ENCODE peak calls at places on chromosomes 5 and 9, in five cellular contexts. One of them, this sample, is unnamed.

GRCh38 chr9:72871685-72872084 is 81.2 kb downstream of the ALDH1A1 start:
- DNase-seq in fibroblast of lung: peak
- DNase-seq in brain microvascular endothelial cell: no peak
- DNase-seq in fibroblast of mammary gland: peak
- DNase-seq in fibroblast of pulmonary artery: peak
- DNase-seq in this sample: no peak

GRCh38 chr5:176656467-176656990 is 9.2 kb downstream of the TSPAN17 start:
- DNase-seq in fibroblast of lung: no peak
- DNase-seq in brain microvascular endothelial cell: no peak
- DNase-seq in fibroblast of mammary gland: no peak
- DNase-seq in fibroblast of pulmonary artery: no peak
- DNase-seq in this sample: no peak

GRCh38 chr9:99793528-99793927 is 28.2 kb upstream of the NR4A3 start:
- DNase-seq in fibroblast of lung: no peak
- DNase-seq in brain microvascular endothelial cell: no peak
- DNase-seq in fibroblast of mammary gland: no peak
- DNase-seq in fibroblast of pulmonary artery: no peak
- DNase-seq in this sample: no peak

GRCh38 chr5:32261198-32261597 is 51.5 kb downstream of the MTMR12 start:
- DNase-seq in fibroblast of lung: no peak
- DNase-seq in brain microvascular endothelial cell: no peak
- DNase-seq in fibroblast of mammary gland: no peak
- DNase-seq in fibroblast of pulmonary artery: peak
- DNase-seq in this sample: no peak

GRCh38 chr9:8188720-8189407 is 389.3 kb upstream of the DMAC1 start:
- DNase-seq in fibroblast of lung: peak
- DNase-seq in brain microvascular endothelial cell: no peak
- DNase-seq in fibroblast of mammary gland: peak
- DNase-seq in fibroblast of pulmonary artery: no peak
- DNase-seq in this sample: no peak

GRCh38 chr9:133953976-133954709 is 38.0 kb downstream of the VAV2 start:
- DNase-seq in fibroblast of lung: no peak
- DNase-seq in brain microvascular endothelial cell: no peak
- DNase-seq in fibroblast of mammary gland: no peak
- DNase-seq in fibroblast of pulmonary artery: no peak
- DNase-seq in this sample: no peak

GRCh38 chr5:122500245-122501086 is 188.4 kb downstream of the SNCAIP start:
- DNase-seq in fibroblast of lung: peak
- DNase-seq in brain microvascular endothelial cell: peak
- DNase-seq in fibroblast of mammary gland: peak
- DNase-seq in fibroblast of pulmonary artery: peak
- DNase-seq in this sample: no peak

GRCh38 chr9:136619742-136620440 is 42.8 kb upstream of the EGFL7 start:
- DNase-seq in fibroblast of lung: peak
- DNase-seq in brain microvascular endothelial cell: peak
- DNase-seq in fibroblast of mammary gland: no peak
- DNase-seq in fibroblast of pulmonary artery: no peak
- DNase-seq in this sample: no peak

GRCh38 chr5:73938280-73938937 is 312.4 kb downstream of the ARHGEF28 start:
- DNase-seq in fibroblast of lung: peak
- DNase-seq in brain microvascular endothelial cell: peak
- DNase-seq in fibroblast of mammary gland: peak
- DNase-seq in fibroblast of pulmonary artery: peak
- DNase-seq in this sample: peak

GRCh38 chr5:59656351-59657254 is 236.9 kb downstream of the PDE4D start:
- DNase-seq in fibroblast of lung: no peak
- DNase-seq in brain microvascular endothelial cell: peak
- DNase-seq in fibroblast of mammary gland: no peak
- DNase-seq in fibroblast of pulmonary artery: peak
- DNase-seq in this sample: no peak

GRCh38 chr5:59655693-59656309 is 237.7 kb downstream of the PDE4D start:
- DNase-seq in fibroblast of lung: no peak
- DNase-seq in brain microvascular endothelial cell: no peak
- DNase-seq in fibroblast of mammary gland: no peak
- DNase-seq in fibroblast of pulmonary artery: no peak
- DNase-seq in this sample: no peak

GRCh38 chr5:59654691-59655090 is 238.8 kb downstream of the PDE4D start:
- DNase-seq in fibroblast of lung: no peak
- DNase-seq in brain microvascular endothelial cell: no peak
- DNase-seq in fibroblast of mammary gland: no peak
- DNase-seq in fibroblast of pulmonary artery: no peak
- DNase-seq in this sample: no peak

GRCh38 chr5:59648949-59649921 is 244.3 kb downstream of the PDE4D start:
- DNase-seq in fibroblast of lung: no peak
- DNase-seq in brain microvascular endothelial cell: peak
- DNase-seq in fibroblast of mammary gland: no peak
- DNase-seq in fibroblast of pulmonary artery: peak
- DNase-seq in this sample: no peak

DNA sequence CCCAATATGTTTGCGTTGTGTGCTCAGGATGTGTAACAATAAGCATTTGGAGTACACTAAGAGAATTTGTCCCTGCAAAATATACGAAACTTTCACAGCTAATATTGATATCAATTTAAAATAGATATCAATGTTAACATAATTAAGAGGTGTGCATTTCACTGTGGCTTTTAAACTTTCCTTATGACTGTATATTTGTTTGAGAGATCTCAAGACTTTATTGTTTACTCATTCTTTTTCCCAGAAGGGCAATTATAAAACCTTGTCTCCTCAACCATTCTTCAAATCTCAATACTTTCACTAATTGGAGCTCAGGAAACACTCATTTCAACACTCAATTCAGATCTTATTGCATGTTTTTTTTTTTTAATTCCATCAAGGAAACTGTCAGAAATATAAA is 241.1 kb downstream of the PDE4D start:
- DNase-seq in fibroblast of lung: no peak
- DNase-seq in brain microvascular endothelial cell: no peak
- DNase-seq in fibroblast of mammary gland: no peak
- DNase-seq in fibroblast of pulmonary artery: no peak
- DNase-seq in this sample: no peak
- TF ChIP-seq CTCF in fibroblast of lung: no peak
- TF ChIP-seq CTCF in brain microvascular endothelial cell: no peak
- TF ChIP-seq CTCF in fibroblast of mammary gland: no peak
- TF ChIP-seq CTCF in fibroblast of pulmonary artery: no peak
- TF ChIP-seq CTCF in this sample: no peak

DNA sequence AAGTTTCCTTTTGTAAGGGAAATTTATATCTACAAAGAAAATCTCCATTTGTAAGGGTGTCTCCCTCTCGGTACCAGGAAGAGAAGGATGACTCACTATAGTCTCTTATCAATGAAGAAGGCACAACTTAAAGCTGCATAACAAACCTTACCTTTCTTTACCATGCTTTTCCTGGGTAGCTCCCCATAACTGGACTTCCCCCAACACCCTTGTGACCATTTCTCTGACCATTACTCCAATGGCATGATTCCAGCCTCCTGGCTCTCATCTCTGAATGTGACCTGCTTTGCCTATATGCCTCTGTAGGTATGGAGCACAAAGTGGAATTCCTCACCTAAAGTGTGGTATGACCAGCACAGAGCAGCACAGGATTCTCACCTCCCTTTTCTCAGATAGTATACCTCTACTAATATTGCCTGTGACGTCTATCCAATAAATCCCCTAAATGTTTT is 62.8 kb downstream of the GNA14 start:
- DNase-seq in fibroblast of lung: no peak
- DNase-seq in brain microvascular endothelial cell: no peak
- DNase-seq in fibroblast of mammary gland: no peak
- DNase-seq in fibroblast of pulmonary artery: no peak
- DNase-seq in this sample: no peak
- H3K4me3 ChIP-seq in fibroblast of lung: no peak
- H3K4me3 ChIP-seq in brain microvascular endothelial cell: no peak
- H3K4me3 ChIP-seq in fibroblast of mammary gland: no peak
- H3K4me3 ChIP-seq in fibroblast of pulmonary artery: no peak
- H3K4me3 ChIP-seq in this sample: no peak

GRCh38 chr5:101915559-101915958 is 380.5 kb downstream of the SLCO4C1 start:
- DNase-seq in fibroblast of lung: no peak
- DNase-seq in brain microvascular endothelial cell: peak
- DNase-seq in fibroblast of mammary gland: no peak
- DNase-seq in fibroblast of pulmonary artery: no peak
- DNase-seq in this sample: no peak
- TF ChIP-seq CTCF in fibroblast of lung: no peak
- TF ChIP-seq CTCF in brain microvascular endothelial cell: no peak
- TF ChIP-seq CTCF in fibroblast of mammary gland: no peak
- TF ChIP-seq CTCF in fibroblast of pulmonary artery: no peak
- TF ChIP-seq CTCF in this sample: no peak

GRCh38 chr5:50476549-50476948 is 35.5 kb upstream of the EMB start:
- DNase-seq in fibroblast of lung: no peak
- DNase-seq in brain microvascular endothelial cell: no peak
- DNase-seq in fibroblast of mammary gland: no peak
- DNase-seq in fibroblast of pulmonary artery: no peak
- DNase-seq in this sample: no peak
- H3K4me3 ChIP-seq in fibroblast of lung: no peak
- H3K4me3 ChIP-seq in brain microvascular endothelial cell: no peak
- H3K4me3 ChIP-seq in fibroblast of mammary gland: no peak
- H3K4me3 ChIP-seq in fibroblast of pulmonary artery: no peak
- H3K4me3 ChIP-seq in this sample: no peak

GRCh38 chr5:150285114-150285513 is 4.5 kb downstream of the CAMK2A start:
- DNase-seq in fibroblast of lung: no peak
- DNase-seq in brain microvascular endothelial cell: peak
- DNase-seq in fibroblast of mammary gland: peak
- DNase-seq in fibroblast of pulmonary artery: no peak
- DNase-seq in this sample: no peak

GRCh38 chr5:150288361-150288760 is 1.2 kb downstream of the CAMK2A start:
- DNase-seq in fibroblast of lung: no peak
- DNase-seq in brain microvascular endothelial cell: no peak
- DNase-seq in fibroblast of mammary gland: no peak
- DNase-seq in fibroblast of pulmonary artery: no peak
- DNase-seq in this sample: no peak

GRCh38 chr5:150284311-150284710 is 5.3 kb downstream of the CAMK2A start:
- DNase-seq in fibroblast of lung: no peak
- DNase-seq in brain microvascular endothelial cell: no peak
- DNase-seq in fibroblast of mammary gland: no peak
- DNase-seq in fibroblast of pulmonary artery: no peak
- DNase-seq in this sample: no peak

GRCh38 chr5:150283904-150284303 is 5.7 kb downstream of the CAMK2A start:
- DNase-seq in fibroblast of lung: no peak
- DNase-seq in brain microvascular endothelial cell: no peak
- DNase-seq in fibroblast of mammary gland: no peak
- DNase-seq in fibroblast of pulmonary artery: no peak
- DNase-seq in this sample: no peak

DNA sequence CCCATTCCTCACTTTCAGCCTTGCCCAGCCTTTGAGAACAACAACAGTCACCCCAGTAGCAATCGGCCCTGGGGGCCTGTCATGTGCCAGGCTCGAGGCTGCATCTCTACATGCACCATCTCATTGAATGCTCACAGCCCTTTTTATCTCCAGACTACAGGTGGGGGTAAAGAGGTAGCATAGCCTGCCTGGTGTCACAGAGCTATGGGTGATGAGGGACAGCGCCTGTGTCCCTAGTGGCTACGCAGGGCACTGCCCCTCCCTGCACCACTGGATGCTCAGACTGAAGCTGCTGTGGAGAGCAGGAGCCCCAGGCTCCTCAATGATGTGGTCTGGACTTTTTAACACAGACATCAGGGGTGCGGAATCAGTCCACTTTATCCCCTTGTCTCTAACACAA is 2.8 kb downstream of the CAMK2A start:
- DNase-seq in fibroblast of lung: no peak
- DNase-seq in brain microvascular endothelial cell: no peak
- DNase-seq in fibroblast of mammary gland: no peak
- DNase-seq in fibroblast of pulmonary artery: no peak
- DNase-seq in this sample: no peak
- TF ChIP-seq CTCF in fibroblast of lung: no peak
- TF ChIP-seq CTCF in brain microvascular endothelial cell: peak
- TF ChIP-seq CTCF in fibroblast of mammary gland: no peak
- TF ChIP-seq CTCF in fibroblast of pulmonary artery: peak
- TF ChIP-seq CTCF in this sample: no peak

GRCh38 chr5:93221-93980 is 1.4 kb downstream of the PLEKHG4B start:
- DNase-seq in fibroblast of lung: no peak
- DNase-seq in brain microvascular endothelial cell: no peak
- DNase-seq in fibroblast of mammary gland: no peak
- DNase-seq in fibroblast of pulmonary artery: no peak
- DNase-seq in this sample: no peak
- H3K4me3 ChIP-seq in fibroblast of lung: no peak
- H3K4me3 ChIP-seq in brain microvascular endothelial cell: no peak
- H3K4me3 ChIP-seq in fibroblast of mammary gland: no peak
- H3K4me3 ChIP-seq in fibroblast of pulmonary artery: no peak
- H3K4me3 ChIP-seq in this sample: no peak

DNA sequence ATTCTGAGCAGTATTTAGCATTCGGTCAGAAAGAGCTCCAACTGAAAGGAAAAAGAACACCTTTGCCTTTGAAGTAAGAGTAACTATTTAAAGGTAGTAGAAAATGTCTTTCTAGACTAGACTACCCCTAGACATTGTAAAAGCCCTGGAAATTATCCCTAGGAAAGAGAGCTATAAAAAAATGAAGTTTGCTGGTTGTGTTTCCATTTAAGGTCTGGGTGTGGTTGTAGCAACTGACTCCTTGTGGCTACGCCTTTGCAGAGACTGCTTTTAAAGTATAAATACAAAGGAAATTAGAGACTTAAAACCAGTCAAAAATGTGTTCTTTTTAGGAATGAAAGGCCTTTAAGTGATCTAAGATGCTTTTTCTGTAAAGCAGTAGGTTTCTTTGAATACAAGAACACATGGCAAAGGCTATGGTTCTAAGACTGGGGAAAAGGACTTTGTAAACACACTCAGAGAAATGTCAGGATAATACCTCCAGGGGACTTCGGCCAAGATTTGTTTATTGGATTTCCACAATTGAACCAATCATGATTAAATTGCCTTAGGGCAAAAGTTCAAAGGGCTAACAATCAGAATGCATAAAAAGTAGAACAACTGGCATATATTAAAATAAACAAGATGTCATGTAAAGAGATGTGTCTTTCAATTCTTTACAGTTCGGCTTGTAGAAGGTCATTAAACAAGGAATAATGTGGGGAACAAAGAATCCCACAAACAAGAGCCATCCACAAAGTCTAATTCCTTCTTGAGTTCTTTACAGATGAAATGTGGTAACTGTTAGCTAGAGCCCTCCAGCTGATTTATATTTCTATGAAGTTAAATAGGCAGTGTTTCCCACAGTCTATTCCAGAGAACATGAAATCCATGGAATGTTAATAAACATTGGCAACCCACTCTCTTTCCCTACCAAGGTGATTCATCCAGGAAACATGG is 565.6 kb downstream of the ZNF608 start:
- DNase-seq in fibroblast of lung: peak
- DNase-seq in brain microvascular endothelial cell: no peak
- DNase-seq in fibroblast of mammary gland: no peak
- DNase-seq in fibroblast of pulmonary artery: no peak
- DNase-seq in this sample: no peak
- TF ChIP-seq CTCF in fibroblast of lung: no peak
- TF ChIP-seq CTCF in brain microvascular endothelial cell: no peak
- TF ChIP-seq CTCF in fibroblast of mammary gland: no peak
- TF ChIP-seq CTCF in fibroblast of pulmonary artery: no peak
- TF ChIP-seq CTCF in this sample: no peak